ENCODE peak calls at places on chromosomes 13 and 19, in ten cellular contexts. O, W, Y, D, L, E, V, X, A and M are unnamed samples.

GRCh38 chr19:21498651-21499050 is 6.8 kb upstream of the ZNF429 start:
- DNase-seq in O (no peak), W (no peak), Y (no peak), D (no peak), L (no peak), E (no peak), V (no peak), X (no peak), A (no peak), M (no peak)

GRCh38 chr19:44753932-44754742 is 5.6 kb downstream of the BCL3 start:
- DNase-seq in O (peak; percentile 94), W (peak; percentile 96), Y (peak; percentile 90), D (peak; percentile 86), L (peak; percentile 82), E (no peak), V (peak; percentile 96), X (peak; percentile 90), A (peak; percentile 87), M (peak; percentile 78)

GRCh38 chr13:33026489-33027152 is 10.4 kb downstream of the KL start:
- DNase-seq in O (no peak), W (no peak), Y (no peak), D (no peak), L (no peak), E (no peak), V (peak; percentile 34), X (no peak), A (no peak), M (no peak)

GRCh38 chr13:102586615-102587014 is 10.2 kb upstream of the TPP2 start:
- DNase-seq in O (no peak), W (no peak), Y (no peak), D (no peak), L (no peak), E (no peak), V (no peak), X (no peak), A (no peak), M (no peak)

GRCh38 chr19:31699421-31699820 is 350.2 kb upstream of the TSHZ3 start:
- DNase-seq in O (no peak), W (no peak), Y (no peak), D (no peak), L (no peak), E (no peak), V (no peak), X (no peak), A (no peak), M (no peak)

GRCh38 chr13:45392811-45393210 is 25.4 kb downstream of the SLC25A30 start:
- DNase-seq in O (no peak), W (no peak), Y (no peak), D (no peak), L (no peak), E (no peak), V (no peak), X (no peak), A (no peak), M (peak; percentile 4)

GRCh38 chr13:98068511-98068910 is 74.4 kb upstream of the FARP1 start:
- DNase-seq in O (no peak), W (no peak), Y (no peak), D (no peak), L (no peak), E (no peak), V (no peak), X (no peak), A (no peak), M (no peak)

GRCh38 chr13:59951011-59951410 is 212.7 kb downstream of the DIAPH3 start:
- DNase-seq in O (no peak), W (no peak), Y (no peak), D (no peak), L (no peak), E (no peak), V (no peak), X (no peak), A (no peak), M (no peak)

GRCh38 chr13:41071775-41072174 is 10.5 kb downstream of the WBP4 start:
- DNase-seq in O (no peak), W (no peak), Y (no peak), D (peak; percentile 35), L (no peak), E (no peak), V (no peak), X (no peak), A (no peak), M (no peak)

DNA sequence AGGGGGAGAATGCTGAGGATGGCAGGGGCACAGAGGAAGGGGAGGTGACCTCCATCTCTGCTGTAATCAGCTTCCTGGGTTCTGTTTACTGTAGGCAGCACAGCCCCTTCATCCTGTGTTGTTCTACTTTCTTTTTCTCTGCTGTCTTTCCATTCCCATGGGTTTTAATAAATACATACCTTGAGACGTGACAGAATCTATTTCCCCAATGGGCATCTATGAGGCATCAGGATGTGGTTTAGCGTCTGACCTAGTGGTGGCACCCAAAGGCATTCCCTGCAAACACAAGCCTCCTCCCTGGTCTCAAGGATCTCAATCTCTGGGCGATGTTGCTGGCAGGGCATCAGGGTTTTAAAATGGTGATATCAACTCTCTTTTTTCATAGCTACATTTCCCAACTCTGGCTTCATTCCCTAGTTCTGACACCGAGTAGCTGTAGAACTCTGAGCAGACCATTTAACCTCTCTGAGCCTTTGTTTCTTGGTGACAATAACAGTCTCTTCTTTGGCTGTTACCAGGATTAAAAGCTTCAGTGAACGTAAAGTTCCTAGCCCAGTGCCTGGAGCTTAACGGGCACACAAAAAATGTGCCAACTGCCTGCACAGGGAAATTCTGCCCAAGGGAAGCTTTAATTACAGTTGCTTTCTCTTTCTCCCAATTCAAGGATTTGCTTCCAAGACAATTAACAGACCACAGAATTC is 60.9 kb downstream of the ALOX5AP start:
- DNase-seq in O (no peak), W (peak; percentile 63), Y (no peak), D (peak; percentile 76), L (peak; percentile 25), E (peak; percentile 31), V (no peak), X (peak; percentile 59), A (no peak), M (no peak)
- TF ChIP-seq CTCF in O (no peak), W (no peak), Y (no peak), D (no peak), L (no peak), E (no peak), V (no peak), X (no peak), A (peak; percentile 12), M (no peak)

DNA sequence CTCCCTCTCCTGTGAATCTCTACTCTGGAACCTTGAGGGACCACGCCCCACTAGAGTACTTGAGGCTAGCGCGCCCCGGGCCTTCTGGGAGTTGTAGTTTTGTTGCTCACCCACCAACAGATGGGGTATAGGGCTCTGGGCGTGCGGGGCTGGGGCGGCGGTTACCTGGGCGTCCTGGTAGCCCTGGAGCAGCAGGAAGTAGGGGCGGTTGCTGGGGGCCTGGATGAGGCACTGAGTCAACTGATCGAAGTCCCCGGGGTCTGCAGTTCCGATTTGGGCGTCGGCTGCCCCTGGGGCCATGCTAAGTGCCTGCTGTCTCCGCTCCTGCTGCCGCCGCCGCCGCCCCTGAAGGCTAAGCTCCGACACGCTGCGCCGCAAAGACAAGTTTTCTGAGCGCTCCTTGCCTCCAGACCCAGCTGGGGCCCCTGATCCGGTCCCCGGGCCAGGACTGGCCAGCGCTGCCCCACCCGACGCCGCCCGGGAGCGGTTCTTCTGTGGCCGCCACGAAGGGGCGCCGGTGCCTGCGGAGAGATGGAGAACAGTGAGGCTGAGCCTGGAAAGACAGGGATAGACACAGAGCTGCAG is 5.3 kb downstream of the RASIP1 start:
- DNase-seq in O (no peak), W (peak; percentile 61), Y (no peak), D (peak; percentile 46), L (peak; percentile 95), E (no peak), V (no peak), X (no peak), A (no peak), M (no peak)
- H3K4me3 ChIP-seq in O (no peak overlapping the region), W (peak overlapping the region; percentile 38), Y (no peak overlapping the region), D (no peak overlapping the region), L (peak overlapping the region; percentile 49), E (peak overlapping the region; percentile 29), V (peak overlapping the region; percentile 43), X (no peak overlapping the region), A (no peak overlapping the region), M (no peak overlapping the region)

DNA sequence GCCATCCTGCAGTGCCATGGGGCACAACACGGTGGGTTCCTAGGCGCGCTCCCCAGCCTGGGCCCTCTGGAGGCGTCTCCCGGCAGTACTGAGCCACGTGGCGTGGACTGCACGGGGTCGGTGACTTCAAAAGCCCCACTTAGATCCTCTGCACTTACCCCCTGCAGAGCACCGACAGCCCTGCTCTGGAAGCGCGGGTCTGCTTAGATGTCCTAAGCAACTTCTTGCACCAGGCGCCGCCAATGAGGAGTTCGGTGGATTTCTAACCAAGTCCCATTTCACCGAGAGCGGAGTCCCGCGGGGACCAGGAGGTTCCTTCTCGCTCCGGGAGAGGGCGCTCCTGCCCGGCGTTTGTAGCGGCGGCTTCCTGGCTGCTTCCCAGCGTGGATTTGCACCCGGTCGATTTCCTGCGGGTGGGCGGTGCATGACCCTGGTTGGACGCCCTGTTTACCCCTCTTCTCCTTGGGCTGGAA is 25.2 kb upstream of the ZNF845 start:
- DNase-seq in O (peak; percentile 49), W (peak; percentile 3), Y (no peak), D (peak; percentile 43), L (no peak), E (no peak), V (peak; percentile 16), X (peak; percentile 22), A (no peak), M (no peak)
- TF ChIP-seq CTCF in O (peak; percentile 70), W (no peak), Y (peak; percentile 15), D (peak; percentile 16), L (no peak), E (peak; percentile 7), V (peak; percentile 62), X (peak; percentile 24), A (no peak), M (peak; percentile 32)

GRCh38 chr13:24670174-24670573 is 10.0 kb upstream of the ATP12A start:
- DNase-seq in O (no peak), W (no peak), Y (no peak), D (no peak), L (no peak), E (no peak), V (no peak), X (no peak), A (no peak), M (no peak)

GRCh38 chr13:24672141-24673132 is 7.8 kb upstream of the ATP12A start:
- DNase-seq in O (no peak), W (no peak), Y (no peak), D (no peak), L (no peak), E (no peak), V (no peak), X (no peak), A (no peak), M (no peak)

GRCh38 chr13:24671367-24672117 is 8.7 kb upstream of the ATP12A start:
- DNase-seq in O (peak; percentile 37), W (peak; percentile 91), Y (peak; percentile 55), D (peak; percentile 93), L (peak; percentile 54), E (peak; percentile 71), V (no peak), X (peak; percentile 78), A (no peak), M (peak; percentile 69)

GRCh38 chr13:24668955-24669354 is 11.3 kb upstream of the ATP12A start:
- DNase-seq in O (no peak), W (no peak), Y (no peak), D (no peak), L (no peak), E (no peak), V (no peak), X (no peak), A (no peak), M (no peak)

DNA sequence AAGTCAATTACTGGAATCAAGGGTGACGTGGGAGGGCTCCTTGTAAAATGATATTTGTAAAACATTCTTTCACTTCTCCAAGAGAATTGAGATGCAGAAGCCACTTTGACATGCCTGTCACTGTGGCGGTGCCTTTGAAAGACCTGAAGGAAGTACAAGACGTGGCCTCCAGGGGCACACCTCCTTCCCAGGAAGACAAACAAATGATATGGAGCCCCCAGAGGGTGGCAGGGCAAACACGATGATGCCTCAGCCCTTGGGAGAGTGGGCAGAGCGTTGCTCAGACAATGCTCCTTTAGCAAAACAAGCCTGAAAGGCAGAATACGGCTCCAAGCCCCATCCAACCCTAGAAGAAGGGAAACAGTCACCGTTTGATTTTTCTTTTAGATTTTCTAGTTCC is 9.3 kb upstream of the ATP12A start:
- DNase-seq in O (peak; percentile 18), W (peak; percentile 23), Y (no peak), D (peak; percentile 45), L (peak; percentile 62), E (no peak), V (no peak), X (peak; percentile 18), A (no peak), M (no peak)
- H3K4me3 ChIP-seq in O (no peak overlapping the region), W (no peak overlapping the region), Y (no peak overlapping the region), D (no peak overlapping the region), L (peak overlapping the region; percentile 28), E (no peak overlapping the region), V (no peak overlapping the region), X (no peak overlapping the region), A (peak overlapping the region; percentile 54), M (no peak overlapping the region)